ENCODE peak calls at places on chromosomes 5 and 9, in four cellular contexts. N is AG09309, H is HS-27A, I is amygdala. S is an unnamed sample.

GRCh38 chr5:65364907-65365306 is 116.8 kb downstream of the ADAMTS6 start:
- DNase-seq in N (no peak), H (no peak), I (no peak), S (no peak)

GRCh38 chr5:80238778-80239679 is 16.8 kb downstream of the SERINC5 start:
- DNase-seq in N (no peak), H (no peak), I (peak), S (peak)

GRCh38 chr5:82635561-82636288 is 357.6 kb upstream of the RPS23 start:
- DNase-seq in N (no peak), H (peak), I (no peak), S (peak)

GRCh38 chr9:87271696-87272477 is 225.8 kb upstream of the DAPK1 start:
- DNase-seq in N (no peak), H (no peak), I (no peak), S (no peak)

GRCh38 chr9:129576546-129577543 is 44.1 kb downstream of the C9orf50 start:
- DNase-seq in N (no peak), H (no peak), I (no peak), S (no peak)

GRCh38 chr5:65034029-65034781 is 265.5 kb downstream of the CWC27 start:
- DNase-seq in N (no peak), H (no peak), I (no peak), S (no peak)

GRCh38 chr5:56415356-56415765 is 182.2 kb upstream of the ANKRD55 start:
- DNase-seq in N (peak), H (peak), I (peak), S (peak)

GRCh38 chr5:61001647-61002046 is 56.6 kb downstream of the NDUFAF2 start:
- DNase-seq in N (no peak), H (no peak), I (no peak), S (no peak)

GRCh38 chr5:178683758-178684157 is 46.7 kb downstream of the ZNF354A start:
- DNase-seq in N (no peak), H (no peak), I (no peak), S (no peak)

GRCh38 chr5:138305797-138306196 is 25.8 kb downstream of the CDC25C start:
- DNase-seq in N (no peak), H (no peak), I (no peak), S (no peak)

GRCh38 chr5:34007116-34007674 is 655 bp downstream of the AMACR start:
- DNase-seq in N (no peak), H (no peak), I (peak), S (peak)

GRCh38 chr5:43193171-43193951 is 1.3 kb downstream of the NIM1K start:
- DNase-seq in N (peak), H (peak), I (peak), S (no peak)

GRCh38 chr5:174229640-174230350 is 184.3 kb downstream of the NSG2 start:
- DNase-seq in N (peak), H (no peak), I (no peak), S (no peak)

GRCh38 chr5:14268738-14269137 is 125.6 kb downstream of the TRIO start:
- DNase-seq in N (no peak), H (no peak), I (no peak), S (no peak)

GRCh38 chr9:89854715-89855475 is 250.1 kb downstream of the GADD45G start:
- DNase-seq in N (no peak), H (no peak), I (no peak), S (no peak)

GRCh38 chr5:38719916-38720315 is 125.9 kb upstream of the OSMR start:
- DNase-seq in N (peak), H (no peak), I (no peak), S (no peak)

GRCh38 chr9:113588242-113588810 is 124.8 kb downstream of the RGS3 start:
- DNase-seq in N (no peak), H (no peak), I (no peak), S (no peak)

GRCh38 chr5:122924203-122924602 is 78.8 kb downstream of the SNX24 start:
- DNase-seq in N (peak), H (no peak), I (no peak), S (no peak)

GRCh38 chr9:93679536-93680444 is 103.4 kb downstream of the PHF2 start:
- DNase-seq in N (no peak), H (no peak), I (no peak), S (no peak)

GRCh38 chr5:28164568-28164967 is 1126.2 kb upstream of the CDH9 start:
- DNase-seq in N (no peak), H (no peak), I (no peak), S (no peak)

GRCh38 chr5:160167623-160168165 is 48.4 kb upstream of the PWWP2A start:
- DNase-seq in N (no peak), H (no peak), I (no peak), S (no peak)

GRCh38 chr5:56358046-56358445 is 124.9 kb upstream of the ANKRD55 start:
- DNase-seq in N (no peak), H (no peak), I (no peak), S (no peak)

GRCh38 chr9:134139081-134139480 is 3.2 kb downstream of the WDR5 start:
- DNase-seq in N (no peak), H (no peak), I (no peak), S (no peak)

GRCh38 chr5:61534481-61535267 is 202.6 kb downstream of the ZSWIM6 start:
- DNase-seq in N (no peak), H (no peak), I (no peak), S (no peak)

GRCh38 chr5:93100433-93100832 is 480.6 kb downstream of the NR2F1-AS1 start:
- DNase-seq in N (peak), H (no peak), I (no peak), S (no peak)

GRCh38 chr9:78031271-78031825 is at the start of gene GNAQ:
- DNase-seq in N (no peak), H (no peak), I (no peak), S (peak)

GRCh38 chr9:120715331-120715924 is 1.2 kb upstream of the MEGF9 start:
- DNase-seq in N (no peak), H (no peak), I (peak), S (no peak)

GRCh38 chr5:126003309-126003708 is 419.9 kb upstream of the GRAMD2B start:
- DNase-seq in N (peak), H (no peak), I (no peak), S (no peak)

GRCh38 chr9:105254226-105254625 is 9.8 kb downstream of the SLC44A1 start:
- DNase-seq in N (no peak), H (no peak), I (no peak), S (peak)

GRCh38 chr5:1823381-1824034 is 22.3 kb downstream of the NDUFS6 start:
- DNase-seq in N (no peak), H (no peak), I (no peak), S (no peak)

GRCh38 chr5:73379435-73379834 is 69.1 kb downstream of the FOXD1 start:
- DNase-seq in N (no peak), H (no peak), I (no peak), S (no peak)